ENCODE peak calls at places on chromosome 9, in six cellular contexts. T is K562, G is SK-N-SH, U is GM12891, R is HepG2, V is H1. K is an unnamed sample.

GRCh38 chr9:95511952-95512750 is 4.6 kb downstream of the PTCH1 start:
- DNase-seq in V (peak), G (peak), U (no peak), T (peak), R (no peak), K (no peak)

GRCh38 chr9:103444157-103444556 is 449.0 kb downstream of the CYLC2 start:
- DNase-seq in U (no peak), R (no peak), G (no peak), V (no peak), T (no peak), K (no peak)

GRCh38 chr9:135774794-135775525 is 73.0 kb downstream of the KCNT1 start:
- DNase-seq in R (no peak), U (no peak), G (no peak), V (no peak), T (no peak), K (no peak)

GRCh38 chr9:131404581-131404980 is 10.7 kb downstream of the PRRC2B start:
- DNase-seq in V (no peak), R (no peak), G (no peak), T (peak), U (no peak), K (no peak)

GRCh38 chr9:112261133-112261532 is 72.3 kb downstream of the PTBP3 start:
- DNase-seq in V (no peak), R (no peak), U (no peak), G (no peak), T (no peak), K (no peak)

GRCh38 chr9:133057006-133057405 is 4.8 kb upstream of the CEL start:
- DNase-seq in G (no peak), R (no peak), U (no peak), V (no peak), T (no peak), K (no peak)

GRCh38 chr9:75930766-75931311 is 40.4 kb downstream of the PCSK5 start:
- DNase-seq in R (no peak), V (no peak), G (no peak), U (no peak), T (no peak), K (no peak)

GRCh38 chr9:116365056-116365471 is 211.5 kb downstream of the PAPPA start:
- DNase-seq in V (no peak), R (no peak), G (peak), U (no peak), T (no peak), K (no peak)

GRCh38 chr9:135550344-135550918 is 4.5 kb downstream of the OBP2A start:
- DNase-seq in T (no peak), U (no peak), G (no peak), V (no peak), R (no peak), K (no peak)

GRCh38 chr9:93072383-93072795 is 13.9 kb downstream of the SUSD3 start:
- DNase-seq in V (no peak), T (no peak), G (peak), R (no peak), U (no peak), K (no peak)

GRCh38 chr9:81266086-81266485 is 423.3 kb downstream of the TLE1 start:
- DNase-seq in G (no peak), T (no peak), V (no peak), R (no peak), U (no peak), K (no peak)

GRCh38 chr9:108889649-108890067 is 27.6 kb downstream of the ACTL7A start:
- DNase-seq in U (no peak), G (no peak), T (peak), R (peak), V (no peak), K (no peak)

GRCh38 chr9:131423171-131423581 is 29.3 kb downstream of the PRRC2B start:
- DNase-seq in T (no peak), G (peak), U (peak), R (no peak), V (no peak), K (no peak)

GRCh38 chr9:130927995-130928900 is 10.8 kb downstream of the FIBCD1 start:
- DNase-seq in U (peak), V (no peak), G (peak), R (peak), T (peak), K (peak)

GRCh38 chr9:68720656-68721313 is 15.7 kb downstream of the PIP5K1B start:
- DNase-seq in T (peak), V (no peak), R (no peak), U (no peak), G (no peak), K (no peak)

GRCh38 chr9:106828082-106828481 is 34.9 kb upstream of the ZNF462 start:
- DNase-seq in R (no peak), V (no peak), G (no peak), T (no peak), U (no peak), K (no peak)

GRCh38 chr9:71609453-71609840 is 158.9 kb downstream of the CEMIP2 start:
- DNase-seq in U (no peak), T (no peak), G (no peak), V (no peak), R (no peak), K (no peak)

GRCh38 chr9:131500939-131501541 is 1.7 kb upstream of the POMT1 start:
- DNase-seq in G (no peak), U (no peak), R (no peak), T (no peak), V (no peak), K (no peak)

GRCh38 chr9:111926421-111926875 is 29.8 kb downstream of the UGCG start:
- DNase-seq in V (no peak), T (no peak), U (peak), G (no peak), R (no peak), K (peak)

GRCh38 chr9:95486318-95486717 is 30.5 kb downstream of the PTCH1 start:
- DNase-seq in R (no peak), T (no peak), V (no peak), G (no peak), U (no peak), K (no peak)

GRCh38 chr9:121372563-121373400 is 2.7 kb upstream of the STOM start:
- DNase-seq in V (no peak), T (peak), U (no peak), R (peak), G (no peak), K (no peak)
- TF ChIP-seq POLR2AphosphoS5 in V (no peak), T (peak), U (no peak), R (no peak), G (no peak), K (no peak)

GRCh38 chr9:124894035-124894740 is 32.3 kb downstream of the ARPC5L start:
- DNase-seq in R (no peak), V (no peak), G (no peak), U (no peak), T (no peak), K (no peak)
- TF ChIP-seq TAF1 in R (no peak), V (no peak), G (no peak), U (no peak), T (no peak), K (no peak)

GRCh38 chr9:91037511-91038482 is 236.2 kb downstream of the SYK start:
- DNase-seq in R (peak), V (no peak), G (peak), U (no peak), T (no peak), K (no peak)

GRCh38 chr9:91038483-91039124 is 237.0 kb downstream of the SYK start:
- DNase-seq in G (no peak), U (no peak), V (no peak), T (no peak), R (no peak), K (no peak)

GRCh38 chr9:91036356-91036755 is 234.7 kb downstream of the SYK start:
- DNase-seq in G (no peak), T (no peak), V (no peak), U (no peak), R (no peak), K (no peak)

GRCh38 chr9:91035825-91036208 is 234.2 kb downstream of the SYK start:
- DNase-seq in G (no peak), U (no peak), V (no peak), R (no peak), T (no peak), K (no peak)

GRCh38 chr9:91036826-91037510 is 235.3 kb downstream of the SYK start:
- DNase-seq in R (peak), T (peak), V (peak), G (peak), U (no peak), K (no peak)
- TF ChIP-seq POLR2AphosphoS5 in R (peak), T (no peak), V (no peak), G (peak), U (no peak), K (no peak)

DNA sequence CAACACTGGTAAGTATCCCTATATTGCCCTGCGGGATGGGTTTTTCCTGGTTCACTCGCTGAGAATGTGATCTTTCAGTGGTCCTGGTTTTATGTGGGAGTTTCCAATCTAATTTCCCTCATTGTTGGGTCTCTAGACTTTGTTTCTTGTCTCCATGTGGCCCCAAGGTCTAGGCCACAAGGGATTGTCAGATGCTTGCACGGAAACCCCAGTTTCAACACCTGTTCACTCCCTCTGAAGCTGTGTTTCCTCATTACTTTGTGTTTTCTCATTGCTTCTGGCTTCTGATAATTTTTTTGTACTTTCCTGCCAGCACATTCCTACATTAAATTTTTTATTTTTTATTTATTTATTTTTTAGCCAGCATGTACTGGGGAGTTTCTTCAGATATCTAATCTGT is 191.5 kb downstream of the TTLL11 start:
- DNase-seq in U (no peak), T (no peak), R (no peak), V (no peak), G (no peak), K (no peak)
- TF ChIP-seq TAF1 in U (no peak), T (no peak), R (no peak), V (no peak), G (no peak), K (no peak)

GRCh38 chr9:36166150-36166927 is 2.8 kb upstream of the CCIN start:
- DNase-seq in R (peak), U (peak), T (peak), V (peak), G (peak), K (peak)
- TF ChIP-seq POLR2AphosphoS5 in R (no peak), U (no peak), T (no peak), V (no peak), G (no peak), K (no peak)

DNA sequence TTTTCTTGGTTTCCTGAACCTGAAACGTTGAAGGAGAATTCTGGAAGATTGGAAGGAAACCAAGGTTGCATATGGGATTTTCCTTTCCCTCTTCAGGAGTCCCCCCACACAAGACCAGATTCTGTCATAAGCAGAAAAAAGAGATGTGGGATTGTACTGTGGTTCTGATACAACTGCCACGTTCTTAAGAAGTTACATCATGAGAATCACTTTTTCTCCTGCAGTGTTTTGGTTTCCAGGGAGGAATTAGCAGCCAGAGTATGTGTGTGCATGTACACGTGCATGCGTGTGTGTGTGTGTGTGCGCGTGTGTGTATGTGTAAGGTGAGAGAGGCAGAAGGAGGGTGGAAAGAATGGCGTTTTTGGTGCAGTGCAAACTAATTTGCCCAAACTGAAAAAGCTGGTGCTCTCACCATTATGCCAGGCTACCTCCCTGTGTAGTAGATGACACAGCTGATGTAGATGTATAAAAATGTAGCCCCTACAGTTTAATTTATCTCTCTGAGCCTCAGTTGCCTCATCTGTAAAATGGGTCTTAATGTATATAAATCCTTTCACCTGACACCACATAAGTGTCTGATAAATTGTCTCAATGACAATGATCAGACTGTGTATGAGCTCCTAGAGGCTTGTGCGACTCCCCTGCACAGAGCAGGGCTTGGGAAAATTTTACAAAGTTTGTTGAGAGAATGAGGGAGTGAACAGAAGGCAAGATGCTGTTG is 38.7 kb downstream of the RALGPS1 start:
- DNase-seq in U (no peak), R (no peak), G (no peak), V (no peak), T (no peak), K (no peak)
- TF ChIP-seq TAF1 in U (no peak), R (no peak), G (no peak), V (no peak), T (no peak), K (no peak)

K was measured in GM12892.